ENCODE peak calls at places on chromosome 7, in eight cellular contexts. One of them, this sample, is unnamed.

GRCh38 chr7:80584778-80585177 is 53.7 kb upstream of the CD36 start:
- DNase-seq in stimulated activated CD8-positive, alpha-beta memory T cell treated with anti-CD3 and anti-CD28 coated beads, Interleukin-2, amount 100 ng/mL, for 48 hours: no peak
- DNase-seq in memory B cell: no peak
- DNase-seq in RWPE1: peak
- DNase-seq in B cell: no peak
- DNase-seq in GM23248: peak
- DNase-seq in cardiac fibroblast: peak
- DNase-seq in central memory CD4-positive, alpha-beta T cell: no peak
- DNase-seq in this sample: no peak

GRCh38 chr7:92955081-92955480 is 118.7 kb upstream of the CDK6 start:
- DNase-seq in cardiac fibroblast: no peak
- DNase-seq in B cell: no peak
- DNase-seq in RWPE1: no peak
- DNase-seq in GM23248: no peak
- DNase-seq in memory B cell: no peak
- DNase-seq in stimulated activated CD8-positive, alpha-beta memory T cell treated with anti-CD3 and anti-CD28 coated beads, Interleukin-2, amount 100 ng/mL, for 48 hours: peak
- DNase-seq in central memory CD4-positive, alpha-beta T cell: no peak
- DNase-seq in this sample: no peak

GRCh38 chr7:133547981-133548380 is 295.1 kb downstream of the EXOC4 start:
- DNase-seq in B cell: no peak
- DNase-seq in stimulated activated CD8-positive, alpha-beta memory T cell treated with anti-CD3 and anti-CD28 coated beads, Interleukin-2, amount 100 ng/mL, for 48 hours: no peak
- DNase-seq in RWPE1: no peak
- DNase-seq in memory B cell: no peak
- DNase-seq in cardiac fibroblast: no peak
- DNase-seq in central memory CD4-positive, alpha-beta T cell: no peak
- DNase-seq in GM23248: no peak
- DNase-seq in this sample: no peak

GRCh38 chr7:14071045-14071444 is 81.6 kb upstream of the ETV1 start:
- DNase-seq in central memory CD4-positive, alpha-beta T cell: no peak
- DNase-seq in cardiac fibroblast: no peak
- DNase-seq in GM23248: no peak
- DNase-seq in memory B cell: no peak
- DNase-seq in stimulated activated CD8-positive, alpha-beta memory T cell treated with anti-CD3 and anti-CD28 coated beads, Interleukin-2, amount 100 ng/mL, for 48 hours: no peak
- DNase-seq in RWPE1: no peak
- DNase-seq in B cell: no peak
- DNase-seq in this sample: no peak

GRCh38 chr7:22563115-22563514 is 63.1 kb upstream of the STEAP1B start:
- DNase-seq in stimulated activated CD8-positive, alpha-beta memory T cell treated with anti-CD3 and anti-CD28 coated beads, Interleukin-2, amount 100 ng/mL, for 48 hours: no peak
- DNase-seq in central memory CD4-positive, alpha-beta T cell: no peak
- DNase-seq in memory B cell: no peak
- DNase-seq in RWPE1: no peak
- DNase-seq in B cell: no peak
- DNase-seq in cardiac fibroblast: no peak
- DNase-seq in GM23248: no peak
- DNase-seq in this sample: no peak

GRCh38 chr7:22597845-22598244 is 97.9 kb upstream of the STEAP1B start:
- DNase-seq in memory B cell: no peak
- DNase-seq in B cell: no peak
- DNase-seq in cardiac fibroblast: peak
- DNase-seq in GM23248: peak
- DNase-seq in central memory CD4-positive, alpha-beta T cell: no peak
- DNase-seq in RWPE1: peak
- DNase-seq in stimulated activated CD8-positive, alpha-beta memory T cell treated with anti-CD3 and anti-CD28 coated beads, Interleukin-2, amount 100 ng/mL, for 48 hours: no peak
- DNase-seq in this sample: no peak

GRCh38 chr7:127322832-127323231 is 69.7 kb downstream of the ZNF800 start:
- DNase-seq in RWPE1: no peak
- DNase-seq in memory B cell: no peak
- DNase-seq in stimulated activated CD8-positive, alpha-beta memory T cell treated with anti-CD3 and anti-CD28 coated beads, Interleukin-2, amount 100 ng/mL, for 48 hours: no peak
- DNase-seq in GM23248: no peak
- DNase-seq in central memory CD4-positive, alpha-beta T cell: no peak
- DNase-seq in cardiac fibroblast: no peak
- DNase-seq in B cell: no peak
- DNase-seq in this sample: no peak

GRCh38 chr7:126483972-126484371 is 768.8 kb downstream of the GRM8 start:
- DNase-seq in stimulated activated CD8-positive, alpha-beta memory T cell treated with anti-CD3 and anti-CD28 coated beads, Interleukin-2, amount 100 ng/mL, for 48 hours: no peak
- DNase-seq in central memory CD4-positive, alpha-beta T cell: no peak
- DNase-seq in RWPE1: no peak
- DNase-seq in cardiac fibroblast: no peak
- DNase-seq in GM23248: no peak
- DNase-seq in B cell: no peak
- DNase-seq in memory B cell: no peak
- DNase-seq in this sample: no peak

GRCh38 chr7:18505870-18506460 is 10.4 kb downstream of the HDAC9 start:
- DNase-seq in stimulated activated CD8-positive, alpha-beta memory T cell treated with anti-CD3 and anti-CD28 coated beads, Interleukin-2, amount 100 ng/mL, for 48 hours: no peak
- DNase-seq in GM23248: peak
- DNase-seq in B cell: no peak
- DNase-seq in memory B cell: no peak
- DNase-seq in cardiac fibroblast: peak
- DNase-seq in RWPE1: no peak
- DNase-seq in central memory CD4-positive, alpha-beta T cell: no peak
- DNase-seq in this sample: no peak

GRCh38 chr7:64656489-64656888 is 9.4 kb upstream of the ZNF107 start:
- DNase-seq in stimulated activated CD8-positive, alpha-beta memory T cell treated with anti-CD3 and anti-CD28 coated beads, Interleukin-2, amount 100 ng/mL, for 48 hours: no peak
- DNase-seq in central memory CD4-positive, alpha-beta T cell: no peak
- DNase-seq in RWPE1: no peak
- DNase-seq in GM23248: no peak
- DNase-seq in cardiac fibroblast: no peak
- DNase-seq in B cell: no peak
- DNase-seq in memory B cell: no peak
- DNase-seq in this sample: no peak

GRCh38 chr7:97639036-97639435 is 92.8 kb upstream of the TAC1 start:
- DNase-seq in RWPE1: no peak
- DNase-seq in central memory CD4-positive, alpha-beta T cell: no peak
- DNase-seq in GM23248: peak
- DNase-seq in stimulated activated CD8-positive, alpha-beta memory T cell treated with anti-CD3 and anti-CD28 coated beads, Interleukin-2, amount 100 ng/mL, for 48 hours: no peak
- DNase-seq in cardiac fibroblast: no peak
- DNase-seq in memory B cell: no peak
- DNase-seq in B cell: no peak
- DNase-seq in this sample: no peak

GRCh38 chr7:74380720-74381119 is 73.0 kb upstream of the GTF2IRD1 start:
- DNase-seq in GM23248: peak
- DNase-seq in stimulated activated CD8-positive, alpha-beta memory T cell treated with anti-CD3 and anti-CD28 coated beads, Interleukin-2, amount 100 ng/mL, for 48 hours: no peak
- DNase-seq in cardiac fibroblast: no peak
- DNase-seq in RWPE1: no peak
- DNase-seq in central memory CD4-positive, alpha-beta T cell: no peak
- DNase-seq in memory B cell: no peak
- DNase-seq in B cell: no peak
- DNase-seq in this sample: no peak

GRCh38 chr7:81462672-81463071 is 307.2 kb downstream of the HGF start:
- DNase-seq in central memory CD4-positive, alpha-beta T cell: no peak
- DNase-seq in memory B cell: no peak
- DNase-seq in RWPE1: peak
- DNase-seq in B cell: no peak
- DNase-seq in cardiac fibroblast: peak
- DNase-seq in stimulated activated CD8-positive, alpha-beta memory T cell treated with anti-CD3 and anti-CD28 coated beads, Interleukin-2, amount 100 ng/mL, for 48 hours: no peak
- DNase-seq in GM23248: peak
- DNase-seq in this sample: no peak

GRCh38 chr7:123714296-123715080 is 34.3 kb downstream of the WASL start:
- DNase-seq in B cell: no peak
- DNase-seq in cardiac fibroblast: no peak
- DNase-seq in central memory CD4-positive, alpha-beta T cell: no peak
- DNase-seq in RWPE1: no peak
- DNase-seq in GM23248: no peak
- DNase-seq in memory B cell: no peak
- DNase-seq in stimulated activated CD8-positive, alpha-beta memory T cell treated with anti-CD3 and anti-CD28 coated beads, Interleukin-2, amount 100 ng/mL, for 48 hours: no peak
- DNase-seq in this sample: no peak

GRCh38 chr7:26663905-26664673 is 200.3 kb downstream of the SKAP2 start:
- DNase-seq in B cell: no peak
- DNase-seq in stimulated activated CD8-positive, alpha-beta memory T cell treated with anti-CD3 and anti-CD28 coated beads, Interleukin-2, amount 100 ng/mL, for 48 hours: no peak
- DNase-seq in RWPE1: no peak
- DNase-seq in central memory CD4-positive, alpha-beta T cell: no peak
- DNase-seq in GM23248: peak
- DNase-seq in memory B cell: no peak
- DNase-seq in cardiac fibroblast: no peak
- DNase-seq in this sample: no peak

GRCh38 chr7:134941947-134942346 is 44.4 kb upstream of the AGBL3 start:
- DNase-seq in B cell: no peak
- DNase-seq in GM23248: peak
- DNase-seq in cardiac fibroblast: no peak
- DNase-seq in memory B cell: no peak
- DNase-seq in RWPE1: no peak
- DNase-seq in stimulated activated CD8-positive, alpha-beta memory T cell treated with anti-CD3 and anti-CD28 coated beads, Interleukin-2, amount 100 ng/mL, for 48 hours: no peak
- DNase-seq in central memory CD4-positive, alpha-beta T cell: no peak
- DNase-seq in this sample: no peak

GRCh38 chr7:117041007-117041406 is 87.7 kb downstream of the ST7 start:
- DNase-seq in memory B cell: no peak
- DNase-seq in cardiac fibroblast: no peak
- DNase-seq in GM23248: peak
- DNase-seq in stimulated activated CD8-positive, alpha-beta memory T cell treated with anti-CD3 and anti-CD28 coated beads, Interleukin-2, amount 100 ng/mL, for 48 hours: no peak
- DNase-seq in RWPE1: no peak
- DNase-seq in central memory CD4-positive, alpha-beta T cell: no peak
- DNase-seq in B cell: no peak
- DNase-seq in this sample: peak

GRCh38 chr7:23261843-23262452 is 15.4 kb downstream of the GPNMB start:
- DNase-seq in B cell: peak
- DNase-seq in stimulated activated CD8-positive, alpha-beta memory T cell treated with anti-CD3 and anti-CD28 coated beads, Interleukin-2, amount 100 ng/mL, for 48 hours: peak
- DNase-seq in RWPE1: peak
- DNase-seq in cardiac fibroblast: peak
- DNase-seq in memory B cell: peak
- DNase-seq in GM23248: peak
- DNase-seq in central memory CD4-positive, alpha-beta T cell: peak
- DNase-seq in this sample: peak

GRCh38 chr7:106283831-106284515 is 810 bp downstream of the NAMPT start:
- DNase-seq in cardiac fibroblast: peak
- DNase-seq in memory B cell: peak
- DNase-seq in GM23248: peak
- DNase-seq in B cell: no peak
- DNase-seq in stimulated activated CD8-positive, alpha-beta memory T cell treated with anti-CD3 and anti-CD28 coated beads, Interleukin-2, amount 100 ng/mL, for 48 hours: no peak
- DNase-seq in RWPE1: peak
- DNase-seq in central memory CD4-positive, alpha-beta T cell: peak
- DNase-seq in this sample: no peak

GRCh38 chr7:148623586-148624282 is 33.2 kb downstream of the C7orf33 start:
- DNase-seq in RWPE1: no peak
- DNase-seq in B cell: no peak
- DNase-seq in cardiac fibroblast: peak
- DNase-seq in stimulated activated CD8-positive, alpha-beta memory T cell treated with anti-CD3 and anti-CD28 coated beads, Interleukin-2, amount 100 ng/mL, for 48 hours: no peak
- DNase-seq in GM23248: peak
- DNase-seq in memory B cell: no peak
- DNase-seq in central memory CD4-positive, alpha-beta T cell: no peak
- DNase-seq in this sample: peak

GRCh38 chr7:78062214-78062613 is 263.6 kb downstream of the PHTF2 start:
- DNase-seq in central memory CD4-positive, alpha-beta T cell: no peak
- DNase-seq in RWPE1: no peak
- DNase-seq in stimulated activated CD8-positive, alpha-beta memory T cell treated with anti-CD3 and anti-CD28 coated beads, Interleukin-2, amount 100 ng/mL, for 48 hours: no peak
- DNase-seq in GM23248: no peak
- DNase-seq in cardiac fibroblast: no peak
- DNase-seq in memory B cell: no peak
- DNase-seq in B cell: no peak
- DNase-seq in this sample: no peak

GRCh38 chr7:8042796-8043535 is 74.4 kb downstream of the GLCCI1 start:
- DNase-seq in central memory CD4-positive, alpha-beta T cell: no peak
- DNase-seq in stimulated activated CD8-positive, alpha-beta memory T cell treated with anti-CD3 and anti-CD28 coated beads, Interleukin-2, amount 100 ng/mL, for 48 hours: no peak
- DNase-seq in memory B cell: no peak
- DNase-seq in cardiac fibroblast: peak
- DNase-seq in GM23248: no peak
- DNase-seq in RWPE1: no peak
- DNase-seq in B cell: no peak
- DNase-seq in this sample: no peak

This sample was measured in GM04504.